ENCODE peak calls at places on chromosomes 3 and 15, in six cellular contexts. W, P, E, J, B and D are unnamed samples.

GRCh38 chr3:156770699-156771414 is 55.3 kb upstream of the LEKR1 start:
- DNase-seq in W (no peak), P (no peak), E (no peak), J (no peak), B (no peak), D (no peak)

GRCh38 chr15:84685304-84685703 is 27.3 kb upstream of the NMB start:
- DNase-seq in W (no peak), P (peak), E (peak), J (no peak), B (no peak), D (no peak)

GRCh38 chr3:180408654-180409053 is 193.3 kb upstream of the TTC14 start:
- DNase-seq in W (no peak), P (no peak), E (no peak), J (no peak), B (no peak), D (no peak)

GRCh38 chr15:74345051-74345450 is 22.4 kb downstream of the CYP11A1 start:
- DNase-seq in W (no peak), P (no peak), E (no peak), J (no peak), B (no peak), D (no peak)

GRCh38 chr3:122021811-122022401 is at the start of gene ILDR1:
- DNase-seq in W (peak), P (no peak), E (peak), J (no peak), B (no peak), D (no peak)

GRCh38 chr3:125585595-125586223 is 9.6 kb downstream of the OSBPL11 start:
- DNase-seq in W (peak), P (peak), E (peak), J (peak), B (peak), D (no peak)

GRCh38 chr3:13706451-13706850 is 157.5 kb downstream of the FBLN2 start:
- DNase-seq in W (no peak), P (no peak), E (no peak), J (peak), B (no peak), D (no peak)

GRCh38 chr3:24139463-24140412 is 194.7 kb downstream of the NR1D2 start:
- DNase-seq in W (no peak), P (no peak), E (no peak), J (no peak), B (no peak), D (no peak)

GRCh38 chr3:61192222-61192621 is 59.0 kb downstream of the FHIT start:
- DNase-seq in W (no peak), P (no peak), E (no peak), J (no peak), B (no peak), D (no peak)

GRCh38 chr3:57985176-57985976 is 22.8 kb upstream of the FLNB start:
- DNase-seq in W (no peak), P (no peak), E (no peak), J (no peak), B (no peak), D (no peak)

GRCh38 chr15:59148160-59148810 is 43.3 kb downstream of the CCNB2 start:
- DNase-seq in W (no peak), P (no peak), E (no peak), J (no peak), B (no peak), D (peak)

GRCh38 chr3:42503957-42504333 is 1.5 kb downstream of the VIPR1 start:
- DNase-seq in W (no peak), P (no peak), E (no peak), J (no peak), B (no peak), D (no peak)

GRCh38 chr3:140223631-140224030 is 288.6 kb downstream of the CLSTN2 start:
- DNase-seq in W (no peak), P (no peak), E (no peak), J (no peak), B (no peak), D (no peak)

GRCh38 chr3:122146466-122146865 is 37.0 kb upstream of the CASR start:
- DNase-seq in W (no peak), P (no peak), E (peak), J (no peak), B (no peak), D (no peak)

GRCh38 chr3:46923559-46924350 is 46.2 kb downstream of the PTH1R start:
- DNase-seq in W (peak), P (no peak), E (peak), J (peak), B (peak), D (no peak)

GRCh38 chr3:87997298-87997697 is 61.5 kb downstream of the CGGBP1 start:
- DNase-seq in W (no peak), P (no peak), E (no peak), J (peak), B (peak), D (no peak)

DNA sequence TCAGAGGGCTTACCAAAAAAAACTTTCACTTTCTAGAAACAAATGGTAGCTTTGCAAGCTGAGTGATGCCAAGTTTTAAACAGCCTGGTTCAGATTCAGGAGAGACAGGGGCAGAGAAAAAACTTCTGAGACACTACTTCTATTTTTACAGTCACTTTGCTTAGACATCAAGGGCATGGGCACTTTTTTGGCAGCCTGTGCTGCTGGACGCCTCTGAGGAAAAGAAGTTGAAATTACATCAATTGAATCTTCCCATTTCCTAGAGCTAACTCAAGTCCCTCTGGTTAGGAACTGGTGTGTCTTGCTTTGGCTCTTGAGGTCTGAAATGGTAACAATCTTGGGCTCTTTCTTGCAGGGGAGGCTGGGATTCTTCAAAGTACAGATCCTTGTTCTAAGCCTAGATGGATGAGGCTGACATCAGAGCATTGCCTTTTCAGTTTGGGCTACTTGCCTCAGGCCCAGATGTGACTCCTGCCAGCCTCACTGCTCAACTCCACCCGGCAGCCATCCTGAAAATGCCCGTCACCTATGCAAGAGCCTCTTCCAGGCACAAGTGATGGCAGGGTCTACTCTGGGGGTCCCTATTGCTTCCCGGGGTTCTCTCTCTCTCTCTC is 357.5 kb downstream of the FOXP1 start:
- DNase-seq in W (no peak), P (no peak), E (no peak), J (no peak), B (no peak), D (no peak)
- H3K4me3 ChIP-seq in W (no peak), P (peak), E (no peak), J (peak), B (no peak), D (no peak)

GRCh38 chr3:172575375-172575774 is 52.1 kb upstream of the TNFSF10 start:
- DNase-seq in W (no peak), P (no peak), E (no peak), J (no peak), B (no peak), D (no peak)
- H3K4me3 ChIP-seq in W (no peak), P (no peak), E (no peak), J (no peak), B (no peak), D (no peak)

DNA sequence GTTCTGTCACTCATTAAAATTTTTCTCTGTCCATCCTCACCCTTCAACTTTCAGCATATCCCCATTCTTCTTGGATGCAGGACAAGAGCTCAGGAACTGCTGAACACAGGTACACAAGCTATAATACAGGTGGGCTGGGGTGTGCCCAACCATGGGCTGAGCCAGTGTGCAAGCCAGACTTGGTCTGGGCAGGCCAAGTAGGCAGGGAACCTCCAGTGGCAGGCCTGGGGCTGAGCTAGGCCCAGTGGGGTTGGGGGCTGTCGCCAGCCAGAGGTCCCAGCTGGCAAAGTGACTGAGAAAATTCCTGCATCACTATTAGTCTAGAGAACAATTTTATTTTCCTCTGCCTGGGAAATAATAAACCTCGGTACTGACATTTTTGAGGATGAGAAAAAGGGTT is 202.9 kb downstream of the LRRC3B start:
- DNase-seq in W (no peak), P (no peak), E (no peak), J (no peak), B (no peak), D (no peak)
- H3K4me3 ChIP-seq in W (no peak), P (no peak), E (no peak), J (no peak), B (no peak), D (no peak)

DNA sequence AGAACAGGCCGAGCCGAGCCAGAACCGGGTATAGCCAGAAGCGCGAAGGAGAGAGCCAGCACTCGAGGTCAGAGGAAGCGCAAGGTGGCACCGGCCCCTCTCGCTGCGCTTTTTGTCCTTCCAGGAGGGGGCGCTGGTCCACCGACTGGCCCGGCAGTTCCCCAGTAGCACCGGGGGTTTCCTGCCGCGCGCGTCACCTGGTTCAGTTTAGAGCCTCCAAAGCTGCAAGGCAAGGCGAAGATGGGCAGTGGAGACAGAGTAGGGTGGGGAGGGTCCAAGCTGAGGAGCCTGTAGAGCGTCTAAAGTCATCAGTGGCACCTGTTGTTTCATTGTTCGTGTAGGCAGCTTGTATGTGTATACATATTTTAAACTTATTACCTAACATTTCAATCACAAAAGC is 7.6 kb upstream of the NR2E3 start:
- DNase-seq in W (no peak), P (no peak), E (no peak), J (no peak), B (peak), D (no peak)
- H3K4me3 ChIP-seq in W (no peak), P (no peak), E (no peak), J (no peak), B (no peak), D (no peak)

DNA sequence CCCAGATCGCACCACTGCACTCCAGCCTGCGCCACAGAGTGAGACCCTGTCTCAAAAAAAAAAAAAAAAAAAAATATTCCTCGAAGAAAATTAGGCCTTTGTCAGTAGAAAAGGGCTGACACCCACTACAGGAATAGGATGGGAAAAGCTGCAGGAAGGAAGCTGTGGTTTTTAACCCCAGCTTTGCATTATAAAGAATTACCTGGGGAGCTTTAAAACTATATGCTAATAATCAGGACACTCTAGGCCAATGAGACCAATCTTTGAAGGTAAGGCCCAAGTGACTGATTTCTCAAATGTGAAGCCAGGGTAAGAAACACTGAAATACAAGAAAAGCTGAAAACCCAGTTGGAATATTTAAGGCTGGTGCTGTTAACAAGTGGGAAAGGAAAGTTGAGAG is 74.3 kb downstream of the RBPMS2 start:
- DNase-seq in W (no peak), P (no peak), E (no peak), J (no peak), B (no peak), D (no peak)
- H3K4me3 ChIP-seq in W (no peak), P (peak), E (no peak), J (no peak), B (no peak), D (peak)

GRCh38 chr15:55738715-55739114 is 4.2 kb downstream of the PRTG start:
- DNase-seq in W (no peak), P (no peak), E (no peak), J (no peak), B (no peak), D (no peak)
- H3K4me3 ChIP-seq in W (no peak), P (no peak), E (no peak), J (no peak), B (no peak), D (no peak)

GRCh38 chr15:32718822-32719716 is 1.3 kb downstream of the GREM1 start:
- DNase-seq in W (peak), P (no peak), E (peak), J (no peak), B (no peak), D (no peak)
- H3K4me3 ChIP-seq in W (peak), P (peak), E (peak), J (no peak), B (no peak), D (peak)

GRCh38 chr3:126870608-126871210 is 112.2 kb upstream of the PLXNA1 start:
- DNase-seq in W (no peak), P (no peak), E (no peak), J (no peak), B (no peak), D (no peak)
- H3K4me3 ChIP-seq in W (no peak), P (no peak), E (no peak), J (no peak), B (no peak), D (no peak)